ENCODE peak calls at places on chromosomes 6 and 20, in six cellular contexts. S is colonic mucosa, R is left lung, I is fibroblast of pulmonary artery, Q is GM12865, O is cardiac muscle cell. K is an unnamed sample.

GRCh38 chr20:1894471-1894950 is 696 bp upstream of the SIRPA start:
- DNase-seq in O (peak; percentile 83), I (no peak), Q (peak; percentile 12), S (peak; percentile 53), R (peak; percentile 86), K (peak; percentile 75)

GRCh38 chr20:5718896-5719595 is 31.2 kb upstream of the SHLD1 start:
- DNase-seq in S (no peak), I (no peak), Q (no peak), R (no peak), O (no peak), K (no peak)

GRCh38 chr20:51461306-51461705 is 81.2 kb downstream of the NFATC2 start:
- DNase-seq in Q (no peak), O (no peak), S (no peak), R (no peak), I (no peak), K (no peak)

GRCh38 chr6:53440331-53440730 is 91.6 kb upstream of the ELOVL5 start:
- DNase-seq in S (no peak), I (peak; percentile 43), R (no peak), O (no peak), Q (no peak), K (no peak)

GRCh38 chr6:12785301-12785700 is 68.7 kb downstream of the PHACTR1 start:
- DNase-seq in R (no peak), O (no peak), S (no peak), I (no peak), Q (no peak), K (no peak)

GRCh38 chr20:58888103-58888502 is 35.6 kb downstream of the GNAS start:
- DNase-seq in O (no peak), I (no peak), S (no peak), R (no peak), Q (no peak), K (no peak)

GRCh38 chr6:161829186-161829794 is 555.4 kb upstream of the AGPAT4 start:
- DNase-seq in R (no peak), I (no peak), O (no peak), S (no peak), Q (no peak), K (no peak)

GRCh38 chr6:31663961-31664789 is 622 bp downstream of the GPANK1 start:
- DNase-seq in O (no peak), R (peak; percentile 66), S (no peak), I (peak; percentile 75), Q (no peak), K (peak; percentile 80)

GRCh38 chr6:1609662-1610496 is at the start of gene FOXC1:
- DNase-seq in Q (peak; percentile 78), O (peak; percentile 87), I (peak; percentile 94), R (peak; percentile 94), S (peak; percentile 91), K (peak; percentile 84)

GRCh38 chr6:33191383-33192104 is 723 bp downstream of the COL11A2 start:
- DNase-seq in R (peak; percentile 65), I (no peak), S (no peak), O (peak; percentile 60), Q (no peak), K (no peak)
- H3K4me3 ChIP-seq in R (no peak overlapping the region), I (no peak overlapping the region), S (no peak overlapping the region), O (peak overlapping the region; percentile 13), Q (no peak overlapping the region), K (no peak overlapping the region)

DNA sequence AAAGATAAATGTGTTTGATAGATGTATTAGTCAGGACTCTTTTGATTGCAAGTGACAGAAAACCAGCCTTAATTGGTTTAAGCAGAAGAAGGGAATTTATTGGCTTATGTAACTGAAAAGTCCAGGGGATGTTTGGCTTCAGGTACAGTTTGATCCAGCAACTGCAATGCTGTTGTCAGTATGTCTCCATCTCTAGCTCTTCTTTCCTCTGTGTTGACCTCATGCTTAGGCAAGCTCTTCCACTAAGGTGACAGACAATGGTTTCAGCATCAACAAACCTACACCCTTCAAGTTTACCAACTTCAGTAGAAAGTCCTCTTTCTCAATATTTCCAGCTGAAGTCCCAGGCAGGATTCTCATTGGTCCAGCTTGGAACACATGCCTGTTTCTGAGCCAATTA is 28.1 kb upstream of the ARFGEF2 start:
- DNase-seq in S (no peak), Q (no peak), O (no peak), I (no peak), R (no peak), K (no peak)
- TF ChIP-seq CTCF in S (no peak), Q (no peak), O (no peak), I (no peak), R (no peak), K (no peak)

DNA sequence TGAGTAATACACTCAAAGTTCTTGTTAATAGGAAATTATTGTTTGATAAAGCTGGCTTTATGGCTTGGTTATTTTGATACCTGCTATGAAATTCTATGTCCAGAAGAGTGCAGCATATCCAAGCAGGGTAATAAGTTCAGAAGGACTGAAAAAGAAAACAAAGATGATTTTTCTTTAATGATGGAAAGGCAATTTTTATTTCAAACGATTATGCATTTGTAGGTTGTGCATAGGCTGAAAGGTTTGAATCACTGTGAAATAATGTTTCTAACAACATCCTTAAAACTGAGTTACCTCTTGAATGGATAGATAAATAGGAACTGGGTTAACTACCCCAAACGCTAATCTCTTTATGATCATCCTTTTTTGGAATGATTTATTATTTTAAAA is 1.4 kb upstream of the MAN1A1 start:
- DNase-seq in R (no peak), Q (peak; percentile 48), S (no peak), O (no peak), I (peak; percentile 71), K (peak; percentile 67)
- H3K4me3 ChIP-seq in R (peak overlapping the region; percentile 82), Q (peak overlapping the region; percentile 99), S (peak overlapping the region; percentile 91), O (peak overlapping the region; percentile 76), I (peak overlapping the region; percentile 90), K (peak overlapping the region; percentile 97)

GRCh38 chr6:168117942-168118341 is 38.9 kb upstream of the FRMD1 start:
- DNase-seq in O (no peak), Q (no peak), R (no peak), S (no peak), I (no peak), K (no peak)
- TF ChIP-seq CTCF in O (peak; percentile 50), Q (no peak), R (no peak), S (no peak), I (peak; percentile 43), K (peak; percentile 61)

GRCh38 chr6:18309046-18309445 is 44.7 kb upstream of the DEK start:
- DNase-seq in Q (no peak), S (no peak), R (no peak), O (no peak), I (no peak), K (no peak)

GRCh38 chr6:18302561-18303439 is 38.5 kb upstream of the DEK start:
- DNase-seq in I (peak; percentile 19), O (no peak), R (no peak), S (no peak), Q (peak; percentile 20), K (peak; percentile 28)

GRCh38 chr6:18312368-18312767 is 48.0 kb upstream of the DEK start:
- DNase-seq in R (no peak), O (no peak), Q (no peak), S (no peak), I (no peak), K (no peak)

GRCh38 chr6:18307006-18307405 is 42.7 kb upstream of the DEK start:
- DNase-seq in I (peak; percentile 11), S (no peak), R (no peak), O (peak; percentile 5), Q (no peak), K (no peak)

DNA sequence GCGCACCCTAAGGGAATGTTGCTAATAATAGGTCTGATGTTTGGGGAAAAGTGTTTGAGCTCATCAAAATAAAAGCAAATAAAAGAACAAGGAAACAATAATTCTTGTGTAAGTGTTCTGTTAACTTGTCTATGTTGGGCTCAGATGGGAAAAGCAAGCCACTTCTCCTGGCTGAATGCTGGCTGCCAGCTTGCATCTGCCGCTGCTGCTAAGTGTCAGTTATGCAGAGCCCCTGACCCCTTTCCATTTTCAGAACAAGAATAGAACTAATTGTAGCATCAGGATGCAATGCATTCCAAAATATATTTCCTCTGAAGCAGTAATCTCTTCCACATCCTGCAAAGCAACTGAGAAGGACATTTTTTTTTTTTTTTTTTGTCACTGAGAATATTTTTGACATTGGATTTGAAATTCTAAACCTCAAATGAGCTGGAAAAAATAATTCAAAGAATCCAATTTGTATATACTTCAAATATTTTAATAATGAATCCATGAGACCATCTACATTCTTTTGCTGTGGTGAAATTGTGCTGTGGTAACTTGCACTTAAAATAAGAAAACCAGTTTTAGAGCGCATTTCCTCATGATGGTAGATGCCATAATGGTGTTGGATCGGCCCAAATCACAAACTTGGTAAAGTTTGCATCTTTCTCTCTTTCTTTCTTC is 43.9 kb upstream of the DEK start:
- DNase-seq in S (no peak), R (no peak), I (peak; percentile 16), Q (no peak), O (peak; percentile 34), K (no peak)
- H3K4me3 ChIP-seq in S (no peak overlapping the region), R (no peak overlapping the region), I (no peak overlapping the region), Q (no peak overlapping the region), O (no peak overlapping the region), K (no peak overlapping the region)

DNA sequence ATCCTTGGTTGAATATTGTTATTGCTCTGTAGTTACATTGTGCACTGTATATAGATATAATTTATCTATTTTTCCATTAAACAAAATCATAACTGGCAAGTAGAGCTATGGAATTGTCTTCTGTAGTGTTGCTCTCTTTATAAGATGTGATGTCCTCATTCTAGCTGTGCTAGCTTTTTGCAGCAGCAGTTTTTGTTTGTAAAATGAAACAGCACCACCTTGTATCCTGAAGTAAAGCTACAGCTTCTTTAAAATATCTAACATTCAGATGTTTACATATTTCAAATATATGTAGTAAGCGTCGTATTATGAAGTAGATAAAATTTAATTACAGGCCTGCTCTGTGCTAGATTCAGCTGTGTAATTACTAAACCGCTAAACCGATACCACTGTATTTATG is 328.8 kb upstream of the MANEA start:
- DNase-seq in O (no peak), Q (no peak), R (no peak), S (no peak), I (no peak), K (no peak)
- TF ChIP-seq CTCF in O (no peak), Q (no peak), R (no peak), S (no peak), I (no peak), K (no peak)

GRCh38 chr20:16505894-16506293 is 67.4 kb downstream of the KIF16B start:
- DNase-seq in O (no peak), R (no peak), Q (peak; percentile 33), I (no peak), S (no peak), K (no peak)
- H3K4me3 ChIP-seq in O (no peak overlapping the region), R (no peak overlapping the region), Q (no peak overlapping the region), I (no peak overlapping the region), S (no peak overlapping the region), K (no peak overlapping the region)

DNA sequence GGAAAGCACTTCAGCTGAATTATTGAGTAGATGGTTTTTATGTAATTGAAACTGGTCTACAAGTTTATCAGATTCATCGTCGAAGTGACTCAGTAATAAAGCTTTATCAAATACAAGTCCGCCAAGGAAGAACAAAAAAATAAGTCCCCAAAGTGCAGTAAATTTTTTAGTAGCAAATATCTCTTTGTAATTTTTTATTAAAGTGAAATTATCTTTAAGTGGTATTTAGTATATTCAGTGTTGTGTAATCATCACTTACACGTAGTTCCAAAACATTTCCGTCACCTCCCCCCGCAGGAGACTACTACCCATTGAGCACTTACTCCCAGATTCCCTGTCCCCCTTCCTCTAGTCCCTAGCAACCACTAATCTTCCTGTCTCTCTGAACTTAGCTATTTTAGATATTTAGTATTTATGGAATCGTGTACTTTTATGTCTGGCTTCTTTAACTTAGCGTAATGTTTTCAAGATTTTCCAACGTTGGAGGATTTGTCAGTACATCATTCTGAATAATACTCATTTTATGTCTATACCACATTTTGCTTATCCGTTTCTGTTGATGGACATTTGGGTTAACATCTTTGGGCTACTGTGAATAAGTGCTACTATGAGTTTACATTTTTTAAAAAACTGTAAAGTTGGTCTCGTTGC is 1.1 kb downstream of the SRSF3 start:
- DNase-seq in R (no peak), I (peak; percentile 75), Q (no peak), O (peak; percentile 53), S (peak; percentile 58), K (peak; percentile 79)
- TF ChIP-seq CTCF in R (no peak), I (no peak), Q (no peak), O (no peak), S (no peak), K (no peak)

K was measured in fibroblast of villous mesenchyme.